ENCODE peak calls at places on chromosomes 5 and 9, in four cellular contexts. One of them, this sample, is unnamed. For H3K36me3, the result is how much of the 10 kb centered on the place peaks cover.

GRCh38 chr5:56323505-56323904 is 90.4 kb upstream of the ANKRD55 start:
- DNase-seq in adipocyte: peak
- DNase-seq in H1: no peak
- DNase-seq in mesenchymal stem cell: peak
- DNase-seq in this sample: peak

GRCh38 chr5:172943283-172943841 is 15.9 kb upstream of the RPL26L1 start:
- DNase-seq in mesenchymal stem cell: peak
- DNase-seq in H1: no peak
- DNase-seq in adipocyte: peak
- DNase-seq in this sample: peak

GRCh38 chr9:100525563-100525962 is 52.3 kb upstream of the CAVIN4 start:
- DNase-seq in H1: no peak
- DNase-seq in adipocyte: no peak
- DNase-seq in mesenchymal stem cell: no peak
- DNase-seq in this sample: no peak

GRCh38 chr9:72586388-72587160 is 65.2 kb downstream of the TMC1 start:
- DNase-seq in H1: no peak
- DNase-seq in adipocyte: peak
- DNase-seq in mesenchymal stem cell: peak
- DNase-seq in this sample: peak

GRCh38 chr5:157744055-157745011 is 821 bp downstream of the LSM11 start:
- DNase-seq in adipocyte: peak
- DNase-seq in H1: no peak
- DNase-seq in mesenchymal stem cell: peak
- DNase-seq in this sample: no peak

GRCh38 chr5:68544656-68545565 is 329.4 kb downstream of the PIK3R1 start:
- DNase-seq in adipocyte: no peak
- DNase-seq in mesenchymal stem cell: peak
- DNase-seq in H1: no peak
- DNase-seq in this sample: no peak

GRCh38 chr5:62143268-62144229 is 162.5 kb upstream of the KIF2A start:
- DNase-seq in adipocyte: peak
- DNase-seq in H1: no peak
- DNase-seq in mesenchymal stem cell: peak
- DNase-seq in this sample: peak

GRCh38 chr5:133489632-133490031 is 122.7 kb downstream of the FSTL4 start:
- DNase-seq in adipocyte: no peak
- DNase-seq in mesenchymal stem cell: no peak
- DNase-seq in H1: no peak
- DNase-seq in this sample: no peak

GRCh38 chr5:40834391-40834848 is 602 bp downstream of the RPL37 start:
- DNase-seq in adipocyte: peak
- DNase-seq in H1: no peak
- DNase-seq in mesenchymal stem cell: peak
- DNase-seq in this sample: peak

GRCh38 chr5:76714771-76715483 is 999 bp upstream of the F2R start:
- DNase-seq in H1: no peak
- DNase-seq in mesenchymal stem cell: no peak
- DNase-seq in adipocyte: no peak
- DNase-seq in this sample: peak

GRCh38 chr9:80503692-80504400 is 932.1 kb downstream of the TLE4 start:
- DNase-seq in H1: no peak
- DNase-seq in adipocyte: no peak
- DNase-seq in mesenchymal stem cell: peak
- DNase-seq in this sample: peak

GRCh38 chr5:36055984-36056383 is 10.7 kb downstream of the UGT3A2 start:
- DNase-seq in adipocyte: no peak
- DNase-seq in mesenchymal stem cell: no peak
- DNase-seq in H1: no peak
- DNase-seq in this sample: no peak

GRCh38 chr5:178320281-178320855 is 87.8 kb upstream of the PHYKPL start:
- DNase-seq in mesenchymal stem cell: no peak
- DNase-seq in adipocyte: no peak
- DNase-seq in H1: no peak
- DNase-seq in this sample: no peak

GRCh38 chr5:130476325-130476724 is 572.1 kb downstream of the CHSY3 start:
- DNase-seq in adipocyte: no peak
- DNase-seq in mesenchymal stem cell: no peak
- DNase-seq in H1: no peak
- DNase-seq in this sample: peak

GRCh38 chr9:34633851-34634550 is 3.6 kb downstream of the SIGMAR1 start:
- DNase-seq in adipocyte: peak
- DNase-seq in H1: no peak
- DNase-seq in mesenchymal stem cell: peak
- DNase-seq in this sample: peak

GRCh38 chr9:131406567-131407436 is 12.9 kb downstream of the PRRC2B start:
- DNase-seq in adipocyte: peak
- DNase-seq in H1: no peak
- DNase-seq in mesenchymal stem cell: peak
- DNase-seq in this sample: peak

GRCh38 chr5:43041669-43042175 is 1.6 kb upstream of the ANXA2R start:
- DNase-seq in mesenchymal stem cell: peak
- DNase-seq in adipocyte: peak
- DNase-seq in H1: no peak
- DNase-seq in this sample: peak

GRCh38 chr5:180643191-180643851 is 6.1 kb downstream of the FLT4 start:
- DNase-seq in adipocyte: no peak
- DNase-seq in H1: no peak
- DNase-seq in mesenchymal stem cell: no peak
- DNase-seq in this sample: no peak

DNA sequence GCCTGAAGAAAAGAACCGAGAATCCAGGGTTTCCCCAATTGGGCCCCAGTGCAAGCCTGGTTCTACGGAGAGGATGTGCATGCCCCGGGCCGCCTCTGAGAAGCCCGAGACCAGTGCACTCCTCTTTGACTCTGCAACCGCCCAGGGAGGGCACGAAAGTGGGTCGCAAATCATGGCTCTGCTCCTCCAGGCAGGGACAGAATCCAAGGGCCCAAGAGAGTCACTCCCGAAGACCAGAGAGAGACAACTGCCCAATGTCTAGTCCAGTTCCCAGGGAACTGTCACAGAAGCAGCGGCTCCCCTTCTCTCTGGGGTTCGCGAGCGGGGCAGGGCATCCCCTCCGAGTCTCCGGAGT is 107.8 kb downstream of the PSD2 start:
- DNase-seq in adipocyte: no peak
- DNase-seq in H1: no peak
- DNase-seq in mesenchymal stem cell: no peak
- DNase-seq in this sample: no peak
- H3K36me3 ChIP-seq in adipocyte: under half
- H3K36me3 ChIP-seq in H1: under half
- H3K36me3 ChIP-seq in mesenchymal stem cell: under half
- H3K36me3 ChIP-seq in this sample: under half

GRCh38 chr9:137631608-137632431 is 13.0 kb downstream of the EHMT1 start:
- DNase-seq in mesenchymal stem cell: no peak
- DNase-seq in H1: no peak
- DNase-seq in adipocyte: no peak
- DNase-seq in this sample: no peak
- H3K9ac ChIP-seq in mesenchymal stem cell: no peak
- H3K9ac ChIP-seq in H1: no peak
- H3K9ac ChIP-seq in adipocyte: no peak
- H3K9ac ChIP-seq in this sample: no peak

DNA sequence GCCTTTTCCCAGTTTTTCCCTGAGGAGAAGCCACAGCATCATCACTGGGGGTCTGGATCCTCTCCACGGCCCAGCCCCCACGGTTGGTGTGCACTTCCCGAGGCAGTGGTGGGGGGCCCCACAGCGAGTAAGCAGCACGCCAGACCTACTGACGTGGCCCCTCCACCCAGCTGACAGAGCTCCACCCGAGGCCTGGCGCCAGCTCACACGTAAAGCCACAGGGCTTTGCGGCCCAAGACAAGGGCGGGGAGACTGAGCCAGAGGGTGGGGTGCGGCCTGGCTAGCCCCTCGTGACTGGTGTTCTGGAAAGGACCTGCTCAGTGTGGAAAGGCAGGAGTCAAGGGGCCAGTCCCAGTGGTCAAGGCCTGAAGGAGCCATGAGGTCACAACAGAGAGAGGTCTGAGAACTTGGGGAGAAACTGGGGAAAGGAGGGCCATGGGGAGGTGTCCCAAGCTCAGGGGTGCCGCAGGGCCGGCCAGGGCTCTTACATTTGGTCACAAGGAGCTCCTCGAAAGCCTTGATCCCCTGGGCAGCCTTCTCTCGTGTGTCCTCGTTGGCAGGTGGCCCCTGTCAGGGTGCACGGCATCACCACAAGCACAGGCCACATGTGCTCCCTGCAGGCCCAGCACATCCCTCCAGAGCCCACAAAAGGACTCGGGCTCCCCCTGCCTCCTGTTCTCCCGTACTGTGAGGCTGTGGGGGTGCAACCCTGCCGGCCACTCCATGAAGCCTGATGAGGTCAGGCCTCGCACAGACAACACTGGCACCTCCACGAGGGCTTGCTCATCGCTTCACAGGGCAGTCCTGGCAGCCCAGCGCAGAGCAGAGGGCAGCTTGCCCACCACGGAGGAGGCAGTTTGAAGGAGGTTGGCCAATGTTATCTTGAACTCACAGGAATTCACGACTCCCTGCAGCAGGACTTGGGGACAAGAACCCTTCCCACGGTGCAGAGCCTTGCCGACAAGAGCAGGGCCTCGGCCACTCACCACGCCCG is 5.4 kb downstream of the SNAPC4 start:
- DNase-seq in adipocyte: no peak
- DNase-seq in H1: no peak
- DNase-seq in mesenchymal stem cell: no peak
- DNase-seq in this sample: no peak
- H3K36me3 ChIP-seq in adipocyte: under half
- H3K36me3 ChIP-seq in H1: under half
- H3K36me3 ChIP-seq in mesenchymal stem cell: half or more
- H3K36me3 ChIP-seq in this sample: under half

GRCh38 chr5:124628721-124629596 is 117.5 kb downstream of the ZNF608 start:
- DNase-seq in mesenchymal stem cell: peak
- DNase-seq in H1: peak
- DNase-seq in adipocyte: peak
- DNase-seq in this sample: peak

GRCh38 chr5:124626053-124626452 is 120.4 kb downstream of the ZNF608 start:
- DNase-seq in adipocyte: no peak
- DNase-seq in mesenchymal stem cell: no peak
- DNase-seq in H1: no peak
- DNase-seq in this sample: no peak

GRCh38 chr5:124627815-124628214 is 118.6 kb downstream of the ZNF608 start:
- DNase-seq in H1: no peak
- DNase-seq in mesenchymal stem cell: no peak
- DNase-seq in adipocyte: no peak
- DNase-seq in this sample: no peak

GRCh38 chr5:124630767-124631704 is 115.4 kb downstream of the ZNF608 start:
- DNase-seq in H1: no peak
- DNase-seq in mesenchymal stem cell: peak
- DNase-seq in adipocyte: no peak
- DNase-seq in this sample: peak

DNA sequence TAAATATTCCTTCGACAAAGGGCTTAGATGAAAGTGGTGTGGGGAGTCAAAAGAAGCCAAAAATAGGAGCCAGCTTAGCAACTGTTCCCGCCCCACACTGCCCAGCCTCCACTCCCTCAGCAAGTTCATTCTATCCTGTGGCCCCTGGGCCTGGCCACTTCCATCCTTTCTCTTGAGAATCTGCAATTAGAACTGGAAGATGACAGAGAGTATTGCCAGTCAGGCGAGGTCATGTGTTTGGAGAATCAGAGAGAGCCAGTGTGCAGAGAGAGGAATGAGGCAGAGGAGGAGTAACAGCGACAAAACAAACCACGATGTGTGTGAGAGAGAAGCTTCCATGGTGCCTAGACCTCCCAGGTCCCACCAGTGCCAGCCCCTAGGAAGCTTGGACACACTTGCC is 118.2 kb downstream of the ZNF608 start:
- DNase-seq in adipocyte: no peak
- DNase-seq in H1: no peak
- DNase-seq in mesenchymal stem cell: peak
- DNase-seq in this sample: no peak
- H3K9ac ChIP-seq in adipocyte: no peak
- H3K9ac ChIP-seq in H1: no peak
- H3K9ac ChIP-seq in mesenchymal stem cell: peak
- H3K9ac ChIP-seq in this sample: no peak

GRCh38 chr9:27940535-27940934 is 367.3 kb upstream of the C9orf72 start:
- DNase-seq in mesenchymal stem cell: no peak
- DNase-seq in adipocyte: no peak
- DNase-seq in H1: no peak
- DNase-seq in this sample: no peak
- H3K36me3 ChIP-seq in mesenchymal stem cell: under half
- H3K36me3 ChIP-seq in adipocyte: under half
- H3K36me3 ChIP-seq in H1: under half
- H3K36me3 ChIP-seq in this sample: under half

GRCh38 chr5:179326176-179326997 is 18.9 kb downstream of the ADAMTS2 start:
- DNase-seq in mesenchymal stem cell: peak
- DNase-seq in adipocyte: peak
- DNase-seq in H1: no peak
- DNase-seq in this sample: peak
- H3K9ac ChIP-seq in mesenchymal stem cell: peak
- H3K9ac ChIP-seq in adipocyte: peak
- H3K9ac ChIP-seq in H1: no peak
- H3K9ac ChIP-seq in this sample: no peak

GRCh38 chr5:149827086-149827485 is 97.0 kb downstream of the PPARGC1B start:
- DNase-seq in H1: no peak
- DNase-seq in adipocyte: no peak
- DNase-seq in mesenchymal stem cell: no peak
- DNase-seq in this sample: no peak
- H3K36me3 ChIP-seq in H1: under half
- H3K36me3 ChIP-seq in adipocyte: under half
- H3K36me3 ChIP-seq in mesenchymal stem cell: under half
- H3K36me3 ChIP-seq in this sample: under half

GRCh38 chr9:115884846-115885245 is 268.7 kb upstream of the PAPPA start:
- DNase-seq in adipocyte: peak
- DNase-seq in H1: no peak
- DNase-seq in mesenchymal stem cell: peak
- DNase-seq in this sample: no peak
- H3K9ac ChIP-seq in adipocyte: no peak
- H3K9ac ChIP-seq in H1: no peak
- H3K9ac ChIP-seq in mesenchymal stem cell: peak
- H3K9ac ChIP-seq in this sample: no peak